ENCODE peak calls at places on chromosomes 11 and 22, in four cellular contexts. R, C, I and P are unnamed samples.

GRCh38 chr11:77038825-77039326 is 4.7 kb downstream of the B3GNT6 start:
- DNase-seq in R (no peak), C (no peak), I (no peak), P (no peak)

GRCh38 chr11:8267280-8267679 is 3.6 kb upstream of the LMO1 start:
- DNase-seq in R (no peak), C (no peak), I (no peak), P (no peak)

GRCh38 chr11:126702987-126703386 is 297.6 kb downstream of the KIRREL3 start:
- DNase-seq in R (no peak), C (peak; percentile 69), I (no peak), P (no peak)

GRCh38 chr11:41836426-41836825 is 377.0 kb upstream of the LRRC4C start:
- DNase-seq in R (no peak), C (no peak), I (no peak), P (no peak)

GRCh38 chr22:20130739-20131592 is 638 bp upstream of the ZDHHC8 start:
- DNase-seq in R (peak; percentile 53), C (peak; percentile 92), I (peak; percentile 61), P (no peak)

GRCh38 chr11:71117311-71117710 is 135.1 kb downstream of the SHANK2 start:
- DNase-seq in R (no peak), C (no peak), I (no peak), P (no peak)

GRCh38 chr11:65491614-65492386 is 7.0 kb upstream of the MALAT1 start:
- DNase-seq in R (peak; percentile 99), C (peak; percentile 95), I (peak; percentile 98), P (no peak)

GRCh38 chr22:38924197-38924952 is 33.0 kb upstream of the APOBEC3A start:
- DNase-seq in R (peak; percentile 79), C (peak; percentile 87), I (peak; percentile 90), P (peak; percentile 68)

GRCh38 chr11:110000858-110001257 is 92.3 kb upstream of the ZC3H12C start:
- DNase-seq in R (no peak), C (no peak), I (no peak), P (no peak)

GRCh38 chr11:22177186-22177585 is 15.7 kb upstream of the ANO5 start:
- DNase-seq in R (no peak), C (no peak), I (no peak), P (no peak)

GRCh38 chr11:114059278-114059983 is at the start of gene ZBTB16:
- DNase-seq in R (peak; percentile 80), C (peak; percentile 86), I (no peak), P (no peak)

GRCh38 chr22:37742374-37743092 is 45.7 kb downstream of the TRIOBP start:
- DNase-seq in R (peak; percentile 93), C (peak; percentile 53), I (peak; percentile 91), P (no peak)

GRCh38 chr11:27445625-27446024 is 27.0 kb downstream of the LGR4 start:
- DNase-seq in R (no peak), C (no peak), I (no peak), P (no peak)

GRCh38 chr11:13970986-13971385 is 8.5 kb downstream of the SPON1 start:
- DNase-seq in R (peak; percentile 30), C (no peak), I (no peak), P (no peak)

GRCh38 chr11:8671242-8671641 is 11.2 kb downstream of the TRIM66 start:
- DNase-seq in R (peak; percentile 99), C (peak; percentile 84), I (peak; percentile 97), P (peak; percentile 92)

GRCh38 chr11:34366522-34366921 is 8.7 kb upstream of the ABTB2 start:
- DNase-seq in R (peak; percentile 53), C (peak; percentile 54), I (no peak), P (no peak)

GRCh38 chr22:23938328-23939016 is 22.5 kb downstream of the GSTT2B start:
- DNase-seq in R (no peak), C (no peak), I (no peak), P (no peak)

GRCh38 chr11:68454767-68455166 is 5.8 kb upstream of the PPP6R3 start:
- DNase-seq in R (no peak), C (no peak), I (no peak), P (no peak)

GRCh38 chr11:70606248-70606950 is 208.1 kb downstream of the CTTN start:
- DNase-seq in R (no peak), C (no peak), I (no peak), P (no peak)

GRCh38 chr11:86678823-86679222 is 6.4 kb upstream of the ME3 start:
- DNase-seq in R (peak; percentile 43), C (no peak), I (peak; percentile 80), P (no peak)

GRCh38 chr11:97060184-97060583 is 670.4 kb downstream of the JRKL start:
- DNase-seq in R (no peak), C (no peak), I (no peak), P (no peak)

GRCh38 chr11:85643255-85643654 is 4.5 kb upstream of the TMEM126A start:
- DNase-seq in R (no peak), C (no peak), I (no peak), P (no peak)

GRCh38 chr22:26259510-26259909 is 90.2 kb downstream of the SEZ6L start:
- DNase-seq in R (peak; percentile 2), C (peak; percentile 13), I (peak; percentile 8), P (peak; percentile 15)

GRCh38 chr22:37907036-37907954 is 1.2 kb downstream of the MICALL1 start:
- DNase-seq in R (peak; percentile 23), C (peak; percentile 27), I (peak; percentile 15), P (no peak)

GRCh38 chr22:24494535-24495364 is at the start of gene UPB1:
- DNase-seq in R (no peak), C (no peak), I (no peak), P (no peak)

GRCh38 chr11:129618046-129618569 is 197.5 kb upstream of the TMEM45B start:
- DNase-seq in R (no peak), C (no peak), I (no peak), P (no peak)

GRCh38 chr11:120354068-120354467 is 17.9 kb downstream of the ARHGEF12 start:
- DNase-seq in R (peak; percentile 41), C (no peak), I (peak; percentile 77), P (no peak)

GRCh38 chr11:82701847-82702520 is 31.7 kb downstream of the FAM181B start:
- DNase-seq in R (peak; percentile 42), C (peak; percentile 47), I (peak; percentile 16), P (peak; percentile 33)

GRCh38 chr22:27644566-27644965 is 157.0 kb downstream of the MN1 start:
- DNase-seq in R (no peak), C (no peak), I (no peak), P (no peak)

GRCh38 chr22:47835726-47836125 is 1073.3 kb downstream of the TBC1D22A start:
- DNase-seq in R (peak; percentile 71), C (no peak), I (peak; percentile 6), P (peak; percentile 31)

GRCh38 chr22:49992921-49993648 is 19.5 kb downstream of the IL17REL start:
- DNase-seq in R (peak; percentile 47), C (peak; percentile 73), I (peak; percentile 43), P (no peak)

GRCh38 chr22:27278986-27279385 is 522.6 kb downstream of the MN1 start:
- DNase-seq in R (no peak), C (no peak), I (no peak), P (no peak)

GRCh38 chr11:110428956-110429613 is 663 bp upstream of the FDX1 start:
- DNase-seq in R (no peak), C (peak; percentile 94), I (no peak), P (no peak)

GRCh38 chr22:37276771-37277170 is 5.5 kb upstream of the CYTH4 start:
- DNase-seq in R (peak; percentile 45), C (no peak), I (peak; percentile 15), P (no peak)

GRCh38 chr22:43006753-43007152 is 8.2 kb downstream of the PACSIN2 start:
- DNase-seq in R (no peak), C (no peak), I (no peak), P (no peak)

GRCh38 chr11:91608662-91609061 is 616.0 kb upstream of the FAT3 start:
- DNase-seq in R (no peak), C (no peak), I (no peak), P (no peak)

GRCh38 chr11:67268036-67268683 is 1.9 kb downstream of the GRK2 start:
- DNase-seq in R (no peak), C (no peak), I (no peak), P (no peak)

GRCh38 chr11:67269401-67270255 is 3.4 kb downstream of the GRK2 start:
- DNase-seq in R (no peak), C (no peak), I (no peak), P (no peak)

GRCh38 chr11:67267188-67268035 is 1.1 kb downstream of the GRK2 start:
- DNase-seq in R (no peak), C (no peak), I (no peak), P (no peak)

GRCh38 chr11:67270256-67271211 is 4.3 kb downstream of the GRK2 start:
- DNase-seq in R (no peak), C (peak; percentile 55), I (no peak), P (no peak)

GRCh38 chr11:67268684-67269268 is 2.5 kb downstream of the GRK2 start:
- DNase-seq in R (no peak), C (no peak), I (no peak), P (no peak)
- H3K4me3 ChIP-seq in R (no peak overlapping the region), C (no peak overlapping the region), I (no peak overlapping the region), P (no peak overlapping the region)

GRCh38 chr11:94131363-94132115 is 2.9 kb downstream of the PANX1 start:
- DNase-seq in R (peak; percentile 72), C (peak; percentile 77), I (peak; percentile 50), P (no peak)
- H3K4me3 ChIP-seq in R (peak overlapping the region; percentile 85), C (no peak overlapping the region), I (peak overlapping the region; percentile 88), P (peak overlapping the region; percentile 85)

DNA sequence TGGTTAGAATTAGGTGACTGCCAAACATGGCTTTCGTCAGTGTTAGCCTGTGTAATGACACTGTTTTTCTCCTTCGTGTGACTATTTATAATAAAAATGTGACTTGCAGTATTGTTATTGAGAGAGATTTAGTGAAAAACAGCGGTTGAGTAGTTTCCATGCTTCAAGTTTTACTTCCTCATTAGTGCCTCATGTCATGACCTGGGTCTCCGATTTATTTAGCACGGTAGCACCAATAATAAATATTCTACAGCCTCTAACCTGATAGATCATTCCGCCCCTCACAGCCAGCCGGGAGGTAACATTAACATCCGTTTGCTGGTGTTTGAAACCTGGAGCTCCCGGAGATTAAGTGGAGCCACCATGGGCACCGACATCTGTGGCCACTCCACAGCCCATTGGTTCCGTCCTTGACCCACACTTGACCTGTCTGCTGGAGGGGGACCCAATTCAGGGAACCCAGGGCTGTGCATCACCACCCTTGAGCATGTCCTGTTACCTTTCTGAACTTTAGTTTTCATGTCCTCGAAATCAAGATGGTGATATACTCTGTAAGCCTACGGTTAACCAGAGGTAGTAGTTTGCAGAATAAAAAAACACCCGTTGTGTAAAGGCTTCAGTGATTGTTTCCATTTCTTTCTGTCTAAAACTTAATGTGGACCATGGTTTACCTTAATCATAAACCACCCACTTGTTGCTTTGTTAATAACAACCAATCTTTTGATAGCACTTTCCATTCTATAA is 104.1 kb downstream of the ATXN10 start:
- DNase-seq in R (no peak), C (no peak), I (no peak), P (no peak)
- H3K4me3 ChIP-seq in R (no peak overlapping the region), C (no peak overlapping the region), I (no peak overlapping the region), P (no peak overlapping the region)

GRCh38 chr11:35524780-35525179 is 636 bp downstream of the PAMR1 start:
- DNase-seq in R (peak; percentile 64), C (no peak), I (peak; percentile 68), P (no peak)
- H3K4me3 ChIP-seq in R (peak overlapping the region; percentile 82), C (no peak overlapping the region), I (peak overlapping the region; percentile 94), P (peak overlapping the region; percentile 51)